ENCODE peak calls at places on chromosomes 3 and 15, in four cellular contexts. One of them, this sample, is unnamed.

GRCh38 chr3:165920984-165921383 is 83.8 kb upstream of the BCHE start:
- DNase-seq in K562: no peak
- DNase-seq in HepG2: no peak
- DNase-seq in GM12878: no peak
- DNase-seq in this sample: no peak

GRCh38 chr3:45205126-45205525 is 21.0 kb downstream of the TMEM158 start:
- DNase-seq in K562: no peak
- DNase-seq in GM12878: no peak
- DNase-seq in HepG2: no peak
- DNase-seq in this sample: no peak

GRCh38 chr3:151087648-151088047 is 2.2 kb downstream of the MED12L start:
- DNase-seq in HepG2: no peak
- DNase-seq in GM12878: no peak
- DNase-seq in K562: no peak
- DNase-seq in this sample: no peak

GRCh38 chr15:66433726-66434125 is 47.0 kb downstream of the MAP2K1 start:
- DNase-seq in K562: no peak
- DNase-seq in HepG2: no peak
- DNase-seq in GM12878: no peak
- DNase-seq in this sample: no peak

GRCh38 chr3:56985460-56986327 is 74.8 kb upstream of the SPATA12 start:
- DNase-seq in GM12878: no peak
- DNase-seq in K562: no peak
- DNase-seq in HepG2: no peak
- DNase-seq in this sample: no peak

GRCh38 chr15:83848315-83849050 is 194.6 kb downstream of the ADAMTSL3 start:
- DNase-seq in GM12878: no peak
- DNase-seq in HepG2: no peak
- DNase-seq in K562: no peak
- DNase-seq in this sample: no peak

GRCh38 chr3:112778298-112779008 is 68.2 kb downstream of the CD200R1L start:
- DNase-seq in HepG2: no peak
- DNase-seq in K562: no peak
- DNase-seq in GM12878: no peak
- DNase-seq in this sample: no peak

GRCh38 chr3:47512416-47513124 is 942 bp downstream of the ELP6 start:
- DNase-seq in GM12878: no peak
- DNase-seq in K562: peak
- DNase-seq in HepG2: no peak
- DNase-seq in this sample: no peak

GRCh38 chr15:80904941-80905532 is 84.6 kb downstream of the MESD start:
- DNase-seq in GM12878: no peak
- DNase-seq in HepG2: no peak
- DNase-seq in K562: no peak
- DNase-seq in this sample: no peak

GRCh38 chr3:23819599-23820360 is 14.0 kb downstream of the UBE2E1 start:
- DNase-seq in HepG2: no peak
- DNase-seq in GM12878: no peak
- DNase-seq in K562: no peak
- DNase-seq in this sample: no peak

GRCh38 chr15:34248190-34248589 is 23.4 kb downstream of the EMC4 start:
- DNase-seq in K562: no peak
- DNase-seq in GM12878: no peak
- DNase-seq in HepG2: no peak
- DNase-seq in this sample: no peak

GRCh38 chr15:93072011-93072410 is 17.0 kb downstream of the RGMA start:
- DNase-seq in GM12878: no peak
- DNase-seq in HepG2: no peak
- DNase-seq in K562: no peak
- DNase-seq in this sample: no peak

GRCh38 chr3:59464187-59464586 is 414.4 kb upstream of the CFAP20DC start:
- DNase-seq in GM12878: no peak
- DNase-seq in K562: no peak
- DNase-seq in HepG2: no peak
- DNase-seq in this sample: no peak

GRCh38 chr3:56823984-56824703 is 22.4 kb upstream of the ARHGEF3 start:
- DNase-seq in K562: no peak
- DNase-seq in GM12878: no peak
- DNase-seq in HepG2: no peak
- DNase-seq in this sample: no peak

GRCh38 chr3:49461443-49462171 is 8.5 kb upstream of the DAG1 start:
- DNase-seq in HepG2: no peak
- DNase-seq in GM12878: no peak
- DNase-seq in K562: peak
- DNase-seq in this sample: no peak

GRCh38 chr15:57213783-57214366 is 162.4 kb upstream of the CGNL1 start:
- DNase-seq in HepG2: peak
- DNase-seq in K562: no peak
- DNase-seq in GM12878: no peak
- DNase-seq in this sample: peak

GRCh38 chr3:11567516-11568467 is 75.9 kb downstream of the VGLL4 start:
- DNase-seq in K562: no peak
- DNase-seq in GM12878: no peak
- DNase-seq in HepG2: no peak
- DNase-seq in this sample: peak

GRCh38 chr3:74139648-74140047 is 474.8 kb downstream of the CNTN3 start:
- DNase-seq in HepG2: no peak
- DNase-seq in K562: no peak
- DNase-seq in GM12878: no peak
- DNase-seq in this sample: no peak

GRCh38 chr3:70933105-70933810 is 620.8 kb upstream of the MDFIC2 start:
- DNase-seq in GM12878: no peak
- DNase-seq in HepG2: peak
- DNase-seq in K562: no peak
- DNase-seq in this sample: no peak
- TF ChIP-seq ATF3 in GM12878: no peak
- TF ChIP-seq ATF3 in HepG2: no peak
- TF ChIP-seq ATF3 in K562: no peak
- TF ChIP-seq ATF3 in this sample: no peak

GRCh38 chr3:8507496-8507895 is 5.9 kb downstream of the LMCD1 start:
- DNase-seq in HepG2: no peak
- DNase-seq in K562: no peak
- DNase-seq in GM12878: no peak
- DNase-seq in this sample: no peak
- TF ChIP-seq REST in HepG2: no peak
- TF ChIP-seq REST in K562: no peak
- TF ChIP-seq REST in GM12878: no peak
- TF ChIP-seq REST in this sample: no peak

GRCh38 chr3:33218072-33218445 is 551 bp downstream of the SUSD5 start:
- DNase-seq in HepG2: no peak
- DNase-seq in K562: no peak
- DNase-seq in GM12878: no peak
- DNase-seq in this sample: no peak

GRCh38 chr3:33218446-33219174 is at the start of gene SUSD5:
- DNase-seq in K562: no peak
- DNase-seq in GM12878: no peak
- DNase-seq in HepG2: no peak
- DNase-seq in this sample: no peak

GRCh38 chr3:33212406-33212805 is 6.2 kb downstream of the SUSD5 start:
- DNase-seq in K562: no peak
- DNase-seq in GM12878: no peak
- DNase-seq in HepG2: no peak
- DNase-seq in this sample: no peak

GRCh38 chr3:33219175-33219487 is 521 bp upstream of the SUSD5 start:
- DNase-seq in K562: no peak
- DNase-seq in HepG2: no peak
- DNase-seq in GM12878: no peak
- DNase-seq in this sample: no peak

DNA sequence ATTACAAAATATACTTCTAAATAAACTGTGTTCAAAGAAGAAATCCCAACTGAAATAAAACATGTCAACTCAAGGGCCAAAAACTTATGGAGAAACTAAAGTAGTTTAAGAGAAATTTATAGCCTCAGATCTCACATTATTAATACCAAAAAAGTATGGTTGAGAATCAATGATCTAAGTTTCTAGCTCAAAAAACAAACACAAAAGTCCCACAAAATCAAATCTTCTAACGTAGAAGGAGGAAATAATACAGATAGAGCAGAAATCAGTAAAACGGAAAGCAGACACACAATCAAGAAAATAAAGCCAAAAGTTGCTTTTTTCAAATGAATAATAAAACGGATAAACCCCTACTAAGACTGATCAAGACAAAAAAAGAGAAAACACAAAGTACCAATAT is 2.9 kb downstream of the SUSD5 start:
- DNase-seq in K562: no peak
- DNase-seq in GM12878: no peak
- DNase-seq in HepG2: no peak
- DNase-seq in this sample: no peak
- TF ChIP-seq ATF3 in K562: no peak
- TF ChIP-seq ATF3 in GM12878: no peak
- TF ChIP-seq ATF3 in HepG2: no peak
- TF ChIP-seq ATF3 in this sample: no peak

GRCh38 chr15:38398134-38398533 is 55.8 kb upstream of the FAM98B start:
- DNase-seq in GM12878: no peak
- DNase-seq in HepG2: peak
- DNase-seq in K562: no peak
- DNase-seq in this sample: peak
- TF ChIP-seq REST in GM12878: no peak
- TF ChIP-seq REST in HepG2: no peak
- TF ChIP-seq REST in K562: no peak
- TF ChIP-seq REST in this sample: no peak

GRCh38 chr3:186512570-186513302 is 31.4 kb downstream of the CRYGS start:
- DNase-seq in GM12878: no peak
- DNase-seq in K562: no peak
- DNase-seq in HepG2: no peak
- DNase-seq in this sample: no peak

GRCh38 chr3:186515115-186515514 is 29.1 kb downstream of the CRYGS start:
- DNase-seq in GM12878: no peak
- DNase-seq in HepG2: no peak
- DNase-seq in K562: no peak
- DNase-seq in this sample: no peak

GRCh38 chr3:186511702-186512101 is 32.5 kb downstream of the CRYGS start:
- DNase-seq in HepG2: no peak
- DNase-seq in GM12878: no peak
- DNase-seq in K562: no peak
- DNase-seq in this sample: no peak

GRCh38 chr3:186516645-186517044 is 27.5 kb downstream of the CRYGS start:
- DNase-seq in HepG2: no peak
- DNase-seq in K562: no peak
- DNase-seq in GM12878: no peak
- DNase-seq in this sample: no peak

DNA sequence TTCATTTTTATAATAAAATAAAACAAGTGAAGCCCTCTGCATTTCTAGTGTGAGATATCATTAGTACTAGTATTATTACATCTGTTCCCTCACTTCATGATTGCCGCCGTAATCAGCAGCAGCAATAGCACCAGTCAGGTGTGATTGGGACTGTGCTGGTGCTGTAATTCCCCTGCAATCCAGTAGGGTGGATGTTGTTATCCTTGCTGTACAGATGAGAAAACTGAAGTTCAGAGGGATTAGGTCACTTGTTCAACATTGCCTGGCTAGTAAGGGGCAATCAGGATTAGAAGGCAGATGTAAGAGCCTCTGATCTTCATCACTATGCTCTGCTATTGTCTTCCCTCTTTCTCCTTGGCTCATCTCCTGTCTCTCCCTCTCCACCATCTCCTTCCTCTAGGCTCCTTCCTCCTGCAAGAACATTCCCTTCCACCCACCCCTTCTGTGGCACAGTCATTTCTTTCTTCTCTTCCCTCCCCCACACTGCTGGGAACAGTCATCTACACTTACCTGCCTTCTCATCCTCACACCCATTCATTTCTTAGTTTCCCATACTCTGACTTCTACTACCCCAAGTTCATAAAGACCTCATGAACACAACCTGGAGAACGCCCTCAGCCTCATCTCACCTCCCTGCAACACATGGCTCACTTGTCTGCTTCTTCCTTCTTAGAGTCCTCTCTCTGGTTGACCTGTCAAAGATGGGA is 29.7 kb downstream of the CRYGS start:
- DNase-seq in GM12878: no peak
- DNase-seq in HepG2: no peak
- DNase-seq in K562: peak
- DNase-seq in this sample: peak
- TF ChIP-seq ATF3 in GM12878: no peak
- TF ChIP-seq ATF3 in HepG2: no peak
- TF ChIP-seq ATF3 in K562: no peak
- TF ChIP-seq ATF3 in this sample: no peak

GRCh38 chr3:173547070-173547469 is 149.5 kb downstream of the NLGN1 start:
- DNase-seq in HepG2: no peak
- DNase-seq in GM12878: no peak
- DNase-seq in K562: no peak
- DNase-seq in this sample: no peak
- TF ChIP-seq REST in HepG2: no peak
- TF ChIP-seq REST in GM12878: no peak
- TF ChIP-seq REST in K562: no peak
- TF ChIP-seq REST in this sample: no peak

DNA sequence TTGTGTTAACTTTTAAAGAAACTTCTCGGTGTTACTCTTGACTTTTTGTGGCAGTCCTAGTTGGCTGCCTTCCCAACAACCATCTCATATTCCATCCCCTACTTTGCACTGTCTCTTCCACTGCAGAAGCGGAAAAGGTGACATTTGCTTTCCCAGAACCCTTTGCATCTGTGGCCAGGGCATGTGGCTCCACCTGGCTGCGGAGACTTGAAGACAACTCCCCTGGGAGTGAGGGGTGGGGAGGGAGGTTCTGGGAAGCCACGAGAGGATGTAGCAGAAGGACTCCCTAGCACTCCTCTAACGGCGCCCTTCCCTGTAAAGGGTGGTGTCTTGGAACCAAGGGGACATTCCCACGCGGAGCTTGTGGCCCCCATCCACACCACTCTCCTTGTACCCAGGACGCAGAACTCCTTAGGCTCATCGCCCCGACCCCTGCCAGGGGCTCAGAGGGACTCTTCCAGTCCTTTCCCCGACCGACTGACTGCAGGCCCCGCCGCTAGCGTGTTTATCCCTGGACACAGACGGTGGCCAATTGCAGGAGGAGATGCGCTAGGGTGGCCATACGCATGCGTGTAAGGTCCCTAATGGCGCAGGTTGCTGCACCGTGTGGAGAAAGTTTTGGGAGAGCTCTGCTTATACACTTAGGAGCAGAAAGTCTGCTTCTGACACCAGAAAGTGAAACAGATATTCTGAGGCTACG is 33.2 kb upstream of the SECISBP2L start:
- DNase-seq in K562: no peak
- DNase-seq in GM12878: no peak
- DNase-seq in HepG2: no peak
- DNase-seq in this sample: no peak
- TF ChIP-seq ATF3 in K562: no peak
- TF ChIP-seq ATF3 in GM12878: no peak
- TF ChIP-seq ATF3 in HepG2: no peak
- TF ChIP-seq ATF3 in this sample: no peak